ENCODE peak calls at places on chromosomes 4 and X, in eight cellular contexts. U is Peyer's patch, S is spleen, T is A549, G is right lobe of liver, I is transverse colon, D is adrenal gland, W is tibial nerve. Y is an unnamed sample.

GRCh38 chrX:129983575-129984131 is 1.2 kb downstream of the BCORL1 start:
- DNase-seq in U (peak; percentile 45), W (peak; percentile 4), I (peak; percentile 23), D (peak; percentile 26), G (peak; percentile 31), S (peak; percentile 87), T (no peak), Y (no peak)

GRCh38 chr4:184288451-184289178 is 70.9 kb upstream of the ENPP6 start:
- DNase-seq in S (no peak), T (no peak), G (no peak), D (no peak), I (peak; percentile 48), W (peak; percentile 3), U (no peak), Y (no peak)

GRCh38 chr4:3911252-3911856 is 145.2 kb downstream of the ADRA2C start:
- DNase-seq in G (no peak), I (no peak), W (no peak), T (no peak), S (no peak), U (no peak), D (no peak), Y (no peak)

GRCh38 chr4:111992604-111993151 is 152.6 kb upstream of the FAM241A start:
- DNase-seq in D (no peak), S (no peak), U (no peak), I (no peak), T (no peak), G (no peak), W (no peak), Y (no peak)

GRCh38 chr4:36255575-36255974 is 11.3 kb upstream of the ARAP2 start:
- DNase-seq in D (no peak), G (no peak), T (no peak), I (peak; percentile 20), W (no peak), U (no peak), S (no peak), Y (no peak)

GRCh38 chr4:152064753-152065152 is 303.9 kb upstream of the GATB start:
- DNase-seq in G (no peak), T (no peak), S (no peak), D (no peak), W (no peak), U (no peak), I (no peak), Y (no peak)

GRCh38 chrX:21738145-21738949 is 19.6 kb downstream of the SMPX start:
- DNase-seq in D (no peak), W (no peak), T (peak; percentile 2), U (no peak), G (no peak), S (no peak), I (no peak), Y (peak; percentile 75)

GRCh38 chrX:31440546-31440945 is 368.7 kb upstream of the FTHL17 start:
- DNase-seq in S (no peak), G (no peak), W (no peak), I (no peak), T (no peak), U (no peak), D (no peak), Y (no peak)

GRCh38 chr4:12286351-12286750 is 857.7 kb upstream of the HS3ST1 start:
- DNase-seq in G (no peak), I (no peak), S (no peak), U (no peak), T (no peak), W (no peak), D (no peak), Y (no peak)

GRCh38 chr4:91830681-91831395 is 472.9 kb upstream of the GRID2 start:
- DNase-seq in D (no peak), W (no peak), T (no peak), I (no peak), S (no peak), G (no peak), U (no peak), Y (no peak)

GRCh38 chr4:26821677-26822503 is 38.8 kb upstream of the STIM2 start:
- DNase-seq in D (no peak), U (no peak), T (peak; percentile 27), S (no peak), I (no peak), W (no peak), G (no peak), Y (no peak)

GRCh38 chr4:159256037-159256436 is 153.2 kb downstream of the RAPGEF2 start:
- DNase-seq in T (no peak), S (no peak), G (no peak), U (no peak), W (no peak), D (no peak), I (no peak), Y (no peak)

GRCh38 chrX:11423362-11423818 is 130.2 kb downstream of the AMELX start:
- DNase-seq in I (peak; percentile 35), W (peak; percentile 22), G (no peak), D (no peak), U (no peak), T (peak; percentile 1), S (no peak), Y (peak; percentile 15)

GRCh38 chrX:112085149-112085548 is 2.6 kb upstream of the TRPC5 start:
- DNase-seq in I (no peak), U (no peak), G (no peak), W (no peak), S (no peak), D (no peak), T (no peak), Y (no peak)

GRCh38 chrX:123450217-123450616 is 266.1 kb downstream of the GRIA3 start:
- DNase-seq in U (no peak), S (no peak), T (peak; percentile 17), I (no peak), G (no peak), W (no peak), D (no peak), Y (no peak)

GRCh38 chr4:109994415-109994827 is 81.7 kb downstream of the EGF start:
- DNase-seq in G (no peak), I (no peak), W (no peak), T (no peak), U (no peak), D (no peak), S (no peak), Y (no peak)

GRCh38 chrX:35104626-35105025 is 162.0 kb downstream of the FAM47B start:
- DNase-seq in G (no peak), S (no peak), I (no peak), W (no peak), D (no peak), U (no peak), T (no peak), Y (no peak)
- H3K27ac ChIP-seq in G (no peak overlapping the region), S (no peak overlapping the region), I (no peak overlapping the region), W (no peak overlapping the region), D (no peak overlapping the region), U (no peak overlapping the region), T (no peak overlapping the region), Y (no peak overlapping the region)

DNA sequence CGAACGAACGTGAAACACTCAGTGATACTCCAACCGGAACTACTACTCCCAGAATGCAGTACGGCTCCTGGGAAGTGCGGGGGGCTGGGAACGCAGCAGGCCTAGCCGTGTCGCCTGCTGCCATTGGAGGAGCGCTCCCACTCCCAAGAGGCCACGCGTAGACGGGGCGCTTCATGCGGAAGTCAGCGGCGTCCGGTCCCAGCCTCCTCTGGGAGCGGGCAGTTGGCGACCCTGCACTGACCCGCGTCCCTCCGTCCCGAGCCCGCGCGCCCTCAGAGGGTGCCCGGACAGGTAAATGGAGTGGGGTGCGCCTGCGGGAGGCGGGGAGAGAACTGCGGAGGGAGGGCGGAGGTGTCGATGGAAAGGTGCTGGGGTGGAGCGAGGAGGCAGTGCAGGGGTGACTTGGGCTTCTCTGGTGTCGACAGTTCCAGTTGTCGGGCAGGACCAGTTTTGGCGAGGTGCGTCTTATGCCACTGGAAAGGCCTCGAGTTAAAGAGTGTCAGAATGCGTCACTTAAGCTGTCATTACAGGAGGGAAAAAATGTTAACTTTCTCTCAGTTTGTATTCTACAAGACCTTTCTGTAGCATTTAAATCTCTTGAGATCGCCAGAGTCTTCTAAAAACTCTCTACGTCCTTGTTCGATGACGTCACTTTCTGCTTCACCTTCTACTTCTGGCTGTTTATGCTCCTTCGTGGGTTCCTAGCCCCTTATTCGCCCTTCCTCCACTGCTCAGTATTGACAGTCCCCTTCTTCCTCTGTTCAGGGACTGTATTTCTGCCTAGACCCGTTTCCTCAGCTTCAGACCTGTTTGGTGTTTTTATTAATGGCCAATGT is at the start of gene VAMP7:
- DNase-seq in T (peak; percentile 92), W (peak; percentile 69), D (peak; percentile 85), S (peak; percentile 95), I (peak; percentile 89), G (peak; percentile 89), U (peak; percentile 87), Y (peak; percentile 78)
- TF ChIP-seq POLR2A in T (peak; percentile 89), W (peak; percentile 22), D (peak; percentile 49), S (peak; percentile 70), I (peak; percentile 92), G (peak; percentile 86), U (peak; percentile 78), Y (peak; percentile 89)

DNA sequence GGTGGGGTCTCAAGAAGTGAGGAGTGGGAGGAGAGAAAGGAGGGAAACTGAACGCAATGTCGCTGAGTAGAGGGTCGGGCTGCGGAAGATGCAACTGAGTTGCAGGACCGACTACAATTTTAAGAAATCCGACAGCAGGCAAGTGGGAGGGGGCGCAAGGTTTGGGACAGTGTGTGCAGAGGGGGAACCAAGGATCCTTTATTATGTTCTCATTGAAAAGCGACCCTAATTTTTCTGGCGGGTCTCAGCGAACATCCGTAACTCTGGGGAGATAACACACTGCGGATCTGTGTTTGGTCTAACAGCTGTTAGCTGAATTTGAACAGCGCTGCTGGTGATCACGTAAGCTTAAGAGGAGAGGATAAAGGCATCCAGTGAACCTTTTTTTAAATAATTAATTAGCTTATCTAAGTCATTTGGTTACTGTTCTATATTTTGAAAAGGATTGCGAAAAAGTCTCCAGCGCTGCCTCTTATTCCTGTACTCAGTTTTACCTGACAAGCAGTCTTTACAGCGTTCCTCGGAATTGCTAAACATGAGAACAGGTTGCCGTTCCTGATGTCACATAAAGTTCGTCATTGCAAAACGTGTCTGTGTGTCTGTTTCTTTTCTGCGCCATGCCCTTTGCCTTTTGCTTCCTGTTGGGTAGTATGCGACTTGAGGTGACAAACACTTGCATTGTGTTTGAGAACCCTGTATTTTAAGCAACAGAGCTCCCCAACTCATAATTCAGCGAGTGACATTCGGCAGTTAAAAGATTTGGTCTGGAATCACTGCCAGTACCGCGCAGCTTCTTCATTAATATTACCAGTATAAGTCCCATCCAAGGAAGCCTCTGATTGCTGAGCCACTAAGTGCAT is 1.3 kb downstream of the HTR2C start:
- DNase-seq in G (no peak), I (no peak), T (no peak), U (no peak), D (no peak), W (no peak), S (no peak), Y (no peak)
- H3K27ac ChIP-seq in G (no peak overlapping the region), I (no peak overlapping the region), T (no peak overlapping the region), U (no peak overlapping the region), D (no peak overlapping the region), W (no peak overlapping the region), S (no peak overlapping the region), Y (no peak overlapping the region)

DNA sequence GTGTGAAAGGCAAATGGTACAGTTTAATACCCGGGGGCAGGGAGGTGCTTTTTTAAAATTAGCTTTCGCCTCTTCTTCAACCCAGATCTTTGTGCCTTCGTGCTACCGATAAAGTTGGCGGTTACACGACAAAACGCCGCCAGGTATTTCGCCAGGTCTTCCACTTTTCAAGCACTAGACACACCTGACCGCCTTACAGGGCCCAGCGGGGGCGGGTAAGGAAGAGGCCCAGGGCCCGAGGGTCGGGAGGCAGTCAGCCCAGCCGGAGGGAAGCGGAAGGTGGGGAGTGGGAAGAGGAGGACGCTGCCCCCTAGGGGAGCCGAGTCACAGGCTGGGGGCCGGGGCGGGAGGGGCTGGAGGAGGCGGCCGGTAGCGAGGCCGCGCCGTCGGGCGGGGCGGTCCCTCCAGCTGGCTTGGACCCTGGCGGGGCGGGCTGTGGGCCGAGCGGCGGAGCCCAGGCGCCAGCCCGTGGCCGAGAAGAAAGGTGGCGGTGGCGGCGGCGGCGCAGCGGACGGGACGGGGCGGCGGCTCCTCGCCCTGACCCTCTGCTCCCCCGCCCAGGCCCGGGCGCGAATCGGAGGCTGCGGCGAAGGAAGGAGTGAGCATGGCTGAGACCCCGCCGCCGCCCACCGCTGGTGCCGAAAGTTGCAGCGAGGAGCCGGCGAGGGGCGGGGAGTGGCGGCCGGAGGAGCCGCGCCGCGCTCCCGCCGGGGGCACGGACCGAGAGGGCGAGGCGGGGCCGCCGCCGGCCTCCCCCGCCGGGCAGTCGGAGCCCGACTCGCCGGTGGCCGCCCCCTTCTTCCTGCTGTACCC is 16.2 kb downstream of the UTP3 start:
- DNase-seq in D (peak; percentile 86), S (peak; percentile 95), I (peak; percentile 88), G (peak; percentile 93), W (peak; percentile 56), T (peak; percentile 73), U (peak; percentile 89), Y (peak; percentile 80)
- TF ChIP-seq POLR2A in D (peak; percentile 28), S (no peak), I (peak; percentile 13), G (peak; percentile 63), W (peak; percentile 6), T (peak; percentile 52), U (peak; percentile 32), Y (peak; percentile 48)

Y was measured in gastrocnemius medialis.